ENCODE peak calls at places on chromosomes 6 and 20, in eight cellular contexts. O, F, L, D, Q, W, N and M are unnamed samples.
A peak's percentile ranks its signal among the peaks of the same experiment; 100 is the strongest.

GRCh38 chr6:150900049-150900448 is 34.5 kb downstream of the MTHFD1L start:
- DNase-seq in O (no peak), F (no peak), L (no peak), D (no peak), Q (no peak), W (no peak), N (no peak), M (no peak)

GRCh38 chr6:72374864-72375263 is 247.0 kb upstream of the KCNQ5 start:
- DNase-seq in O (no peak), F (no peak), L (no peak), D (no peak), Q (no peak), W (no peak), N (no peak), M (no peak)

GRCh38 chr6:38185752-38186151 is 366.2 kb downstream of the ZFAND3 start:
- DNase-seq in O (no peak), F (peak; percentile 8), L (no peak), D (no peak), Q (no peak), W (no peak), N (no peak), M (no peak)

GRCh38 chr6:128520436-128521301 is at the start of gene PTPRK:
- DNase-seq in O (peak; percentile 60), F (peak; percentile 95), L (peak; percentile 94), D (peak; percentile 96), Q (peak; percentile 94), W (no peak), N (peak; percentile 94), M (peak; percentile 87)

GRCh38 chr6:27260339-27260738 is 12.8 kb downstream of the PRSS16 start:
- DNase-seq in O (no peak), F (no peak), L (no peak), D (no peak), Q (no peak), W (no peak), N (no peak), M (no peak)

GRCh38 chr6:13787146-13787545 is 27.2 kb downstream of the MCUR1 start:
- DNase-seq in O (no peak), F (no peak), L (no peak), D (no peak), Q (peak; percentile 41), W (no peak), N (no peak), M (no peak)

GRCh38 chr20:3084283-3084985 is at the start of gene AVP:
- DNase-seq in O (no peak), F (no peak), L (no peak), D (no peak), Q (no peak), W (no peak), N (no peak), M (no peak)

GRCh38 chr20:35146922-35147574 is at the start of gene EDEM2:
- DNase-seq in O (peak; percentile 88), F (peak; percentile 95), L (peak; percentile 93), D (peak; percentile 97), Q (peak; percentile 96), W (peak; percentile 97), N (peak; percentile 97), M (peak; percentile 90)

GRCh38 chr6:15555101-15556038 is 107.5 kb downstream of the DTNBP1 start:
- DNase-seq in O (no peak), F (no peak), L (no peak), D (no peak), Q (no peak), W (no peak), N (no peak), M (peak; percentile 14)

GRCh38 chr6:15553736-15554294 is 109.0 kb downstream of the DTNBP1 start:
- DNase-seq in O (no peak), F (no peak), L (no peak), D (no peak), Q (no peak), W (no peak), N (no peak), M (no peak)

GRCh38 chr6:15553031-15553430 is 109.8 kb downstream of the DTNBP1 start:
- DNase-seq in O (no peak), F (no peak), L (no peak), D (no peak), Q (no peak), W (no peak), N (no peak), M (no peak)

GRCh38 chr6:15556711-15557110 is 106.1 kb downstream of the DTNBP1 start:
- DNase-seq in O (no peak), F (no peak), L (no peak), D (no peak), Q (no peak), W (no peak), N (no peak), M (no peak)

GRCh38 chr6:15554728-15555100 is 108.1 kb downstream of the DTNBP1 start:
- DNase-seq in O (no peak), F (no peak), L (no peak), D (no peak), Q (no peak), W (no peak), N (no peak), M (no peak)
- H3K4me1 ChIP-seq in O (no peaks in the 10 kb centered on the region), F (no peaks in the 10 kb centered on the region), L (peaks cover 22% of the 10 kb centered on the region), D (peaks cover 15% of the 10 kb centered on the region), Q (peaks cover 8% of the 10 kb centered on the region), W (peaks cover 11% of the 10 kb centered on the region), N (no peaks in the 10 kb centered on the region), M (no peaks in the 10 kb centered on the region)

GRCh38 chr20:57713505-57713903 is 3.7 kb upstream of the PMEPA1 start:
- DNase-seq in O (no peak), F (no peak), L (no peak), D (peak; percentile 75), Q (peak; percentile 34), W (no peak), N (no peak), M (no peak)
- H3K4me1 ChIP-seq in O (peaks cover 14% of the 10 kb centered on the region), F (peaks cover 49% of the 10 kb centered on the region), L (peaks cover 38% of the 10 kb centered on the region), D (peaks cover 73% of the 10 kb centered on the region), Q (peaks cover 41% of the 10 kb centered on the region), W (no peaks in the 10 kb centered on the region), N (peaks cover 9% of the 10 kb centered on the region), M (peaks cover 31% of the 10 kb centered on the region)

GRCh38 chr20:50924261-50924660 is 7.0 kb downstream of the ADNP start:
- DNase-seq in O (no peak), F (no peak), L (no peak), D (no peak), Q (peak; percentile 40), W (no peak), N (no peak), M (no peak)
- H3K4me1 ChIP-seq in O (peaks cover 43% of the 10 kb centered on the region), F (peaks cover 11% of the 10 kb centered on the region), L (peaks cover 49% of the 10 kb centered on the region), D (peaks cover 76% of the 10 kb centered on the region), Q (peaks cover 14% of the 10 kb centered on the region), W (peaks cover 45% of the 10 kb centered on the region), N (peaks cover 41% of the 10 kb centered on the region), M (peaks cover 35% of the 10 kb centered on the region)

GRCh38 chr6:52419809-52420667 is at the start of gene EFHC1:
- DNase-seq in O (peak; percentile 96), F (peak; percentile 98), L (peak; percentile 98), D (peak; percentile 99), Q (peak; percentile 98), W (peak; percentile 98), N (peak; percentile 99), M (peak; percentile 93)

GRCh38 chr6:52420668-52421358 is 671 bp downstream of the EFHC1 start:
- DNase-seq in O (no peak), F (no peak), L (no peak), D (no peak), Q (peak; percentile 51), W (no peak), N (no peak), M (peak; percentile 29)

GRCh38 chr6:52417675-52418111 is 2.4 kb upstream of the EFHC1 start:
- DNase-seq in O (no peak), F (peak; percentile 64), L (peak; percentile 51), D (no peak), Q (peak; percentile 86), W (no peak), N (no peak), M (peak; percentile 56)

GRCh38 chr6:52416629-52417151 is 3.5 kb upstream of the EFHC1 start:
- DNase-seq in O (no peak), F (no peak), L (peak; percentile 26), D (no peak), Q (peak; percentile 79), W (peak; percentile 54), N (no peak), M (peak; percentile 39)

DNA sequence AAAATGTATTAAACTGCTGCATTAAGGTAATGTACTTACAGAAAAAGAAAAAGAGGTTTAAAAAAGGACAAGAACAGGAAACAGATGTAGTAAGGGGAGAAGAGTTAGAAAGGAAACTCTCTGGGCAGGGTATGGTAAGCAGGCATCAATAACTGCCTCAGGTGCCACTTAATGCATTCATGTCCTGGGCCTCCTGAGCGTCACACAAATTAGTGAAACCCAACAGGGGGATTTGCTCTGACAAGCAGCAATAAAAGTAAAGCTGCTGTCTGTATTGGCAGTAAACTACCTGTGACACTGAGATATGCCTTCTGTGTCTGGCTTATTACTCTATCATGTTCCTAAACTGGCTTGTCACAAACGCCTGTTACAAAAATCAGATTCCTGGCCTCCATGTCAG is 1.5 kb upstream of the EFHC1 start:
- DNase-seq in O (no peak), F (no peak), L (no peak), D (no peak), Q (no peak), W (no peak), N (no peak), M (no peak)
- H3K4me1 ChIP-seq in O (peaks cover 9% of the 10 kb centered on the region), F (peaks cover 57% of the 10 kb centered on the region), L (peaks cover 19% of the 10 kb centered on the region), D (no peaks in the 10 kb centered on the region), Q (peaks cover 7% of the 10 kb centered on the region), W (peaks cover 29% of the 10 kb centered on the region), N (no peaks in the 10 kb centered on the region), M (peaks cover 12% of the 10 kb centered on the region)

GRCh38 chr6:7902867-7903266 is 7.7 kb downstream of the TXNDC5 start:
- DNase-seq in O (no peak), F (no peak), L (no peak), D (no peak), Q (no peak), W (no peak), N (no peak), M (no peak)

GRCh38 chr6:7903673-7904072 is 6.9 kb downstream of the TXNDC5 start:
- DNase-seq in O (no peak), F (no peak), L (no peak), D (no peak), Q (no peak), W (no peak), N (no peak), M (no peak)

GRCh38 chr6:7901056-7901455 is 9.5 kb downstream of the TXNDC5 start:
- DNase-seq in O (no peak), F (no peak), L (no peak), D (no peak), Q (no peak), W (no peak), N (peak; percentile 77), M (no peak)

GRCh38 chr6:7901780-7902179 is 8.8 kb downstream of the TXNDC5 start:
- DNase-seq in O (no peak), F (no peak), L (no peak), D (no peak), Q (no peak), W (no peak), N (no peak), M (no peak)

GRCh38 chr6:7902221-7902620 is 8.4 kb downstream of the TXNDC5 start:
- DNase-seq in O (no peak), F (no peak), L (no peak), D (no peak), Q (no peak), W (no peak), N (no peak), M (peak; percentile 37)
- H3K4me1 ChIP-seq in O (no peaks in the 10 kb centered on the region), F (no peaks in the 10 kb centered on the region), L (peaks cover 15% of the 10 kb centered on the region), D (peaks cover 24% of the 10 kb centered on the region), Q (peaks cover 13% of the 10 kb centered on the region), W (peaks cover 2% of the 10 kb centered on the region), N (peaks cover 17% of the 10 kb centered on the region), M (no peaks in the 10 kb centered on the region)